ENCODE peak calls at places on chromosomes 4 and X, in four cellular contexts. One of them, this sample, is unnamed.

GRCh38 chrX:120559799-120560198 is 963 bp downstream of the CUL4B start:
- DNase-seq in choroid plexus epithelial cell: no peak
- DNase-seq in NCI-H1694 treated with DMSO at 0.1 percent for 48 hours: peak
- DNase-seq in NCI-H2029: peak
- DNase-seq in this sample: no peak

GRCh38 chrX:46152756-46153155 is 392.5 kb downstream of the ZNF674 start:
- DNase-seq in choroid plexus epithelial cell: no peak
- DNase-seq in NCI-H1694 treated with DMSO at 0.1 percent for 48 hours: no peak
- DNase-seq in NCI-H2029: no peak
- DNase-seq in this sample: no peak

GRCh38 chrX:147891886-147892285 is 19.8 kb upstream of the FMR1 start:
- DNase-seq in NCI-H2029: no peak
- DNase-seq in choroid plexus epithelial cell: peak
- DNase-seq in NCI-H1694 treated with DMSO at 0.1 percent for 48 hours: no peak
- DNase-seq in this sample: no peak

GRCh38 chr4:177235026-177235425 is 74.6 kb upstream of the NEIL3 start:
- DNase-seq in NCI-H2029: no peak
- DNase-seq in choroid plexus epithelial cell: peak
- DNase-seq in NCI-H1694 treated with DMSO at 0.1 percent for 48 hours: no peak
- DNase-seq in this sample: peak

GRCh38 chr4:37197899-37198298 is 46.6 kb upstream of the NWD2 start:
- DNase-seq in choroid plexus epithelial cell: no peak
- DNase-seq in NCI-H2029: no peak
- DNase-seq in NCI-H1694 treated with DMSO at 0.1 percent for 48 hours: no peak
- DNase-seq in this sample: no peak

GRCh38 chrX:107971636-107972035 is 10.5 kb downstream of the TEX13B start:
- DNase-seq in choroid plexus epithelial cell: peak
- DNase-seq in NCI-H2029: no peak
- DNase-seq in NCI-H1694 treated with DMSO at 0.1 percent for 48 hours: no peak
- DNase-seq in this sample: no peak

GRCh38 chr4:158778712-158779111 is 9.9 kb downstream of the FNIP2 start:
- DNase-seq in NCI-H1694 treated with DMSO at 0.1 percent for 48 hours: no peak
- DNase-seq in NCI-H2029: peak
- DNase-seq in choroid plexus epithelial cell: no peak
- DNase-seq in this sample: no peak

GRCh38 chr4:113701156-113701555 is 60.4 kb downstream of the CAMK2D start:
- DNase-seq in choroid plexus epithelial cell: no peak
- DNase-seq in NCI-H1694 treated with DMSO at 0.1 percent for 48 hours: no peak
- DNase-seq in NCI-H2029: no peak
- DNase-seq in this sample: no peak